ENCODE peak calls at places on chromosome 9, in eight cellular contexts. One of them, this sample, is unnamed. For H3K4me1, the result is how much of the 10 kb centered on the place peaks cover.

GRCh38 chr9:133747309-133747708 is 9.2 kb upstream of the SARDH start:
- DNase-seq in CD4-positive, alpha-beta memory T cell: no peak
- DNase-seq in uterus: no peak
- DNase-seq in DND-41: no peak
- DNase-seq in astrocyte: no peak
- DNase-seq in left ventricle myocardium inferior: no peak
- DNase-seq in cardiac muscle cell: peak
- DNase-seq in upper lobe of right lung: no peak
- DNase-seq in this sample: no peak

GRCh38 chr9:109109962-109110325 is 9.8 kb downstream of the TMEM245 start:
- DNase-seq in DND-41: no peak
- DNase-seq in astrocyte: peak
- DNase-seq in left ventricle myocardium inferior: no peak
- DNase-seq in cardiac muscle cell: peak
- DNase-seq in upper lobe of right lung: no peak
- DNase-seq in CD4-positive, alpha-beta memory T cell: no peak
- DNase-seq in uterus: no peak
- DNase-seq in this sample: no peak

GRCh38 chr9:111839387-111839786 is 44.6 kb upstream of the SHOC1 start:
- DNase-seq in CD4-positive, alpha-beta memory T cell: no peak
- DNase-seq in uterus: peak
- DNase-seq in astrocyte: no peak
- DNase-seq in DND-41: no peak
- DNase-seq in left ventricle myocardium inferior: no peak
- DNase-seq in cardiac muscle cell: peak
- DNase-seq in upper lobe of right lung: peak
- DNase-seq in this sample: no peak

GRCh38 chr9:126628146-126628545 is 14.4 kb downstream of the LMX1B start:
- DNase-seq in DND-41: no peak
- DNase-seq in CD4-positive, alpha-beta memory T cell: no peak
- DNase-seq in upper lobe of right lung: no peak
- DNase-seq in uterus: no peak
- DNase-seq in cardiac muscle cell: no peak
- DNase-seq in astrocyte: no peak
- DNase-seq in left ventricle myocardium inferior: no peak
- DNase-seq in this sample: no peak

GRCh38 chr9:86093788-86094555 is 5.4 kb downstream of the GOLM1 start:
- DNase-seq in upper lobe of right lung: peak
- DNase-seq in uterus: no peak
- DNase-seq in astrocyte: no peak
- DNase-seq in left ventricle myocardium inferior: no peak
- DNase-seq in DND-41: no peak
- DNase-seq in cardiac muscle cell: peak
- DNase-seq in CD4-positive, alpha-beta memory T cell: no peak
- DNase-seq in this sample: peak

GRCh38 chr9:119509291-119509905 is 140.2 kb upstream of the BRINP1 start:
- DNase-seq in CD4-positive, alpha-beta memory T cell: no peak
- DNase-seq in DND-41: no peak
- DNase-seq in astrocyte: no peak
- DNase-seq in upper lobe of right lung: no peak
- DNase-seq in cardiac muscle cell: no peak
- DNase-seq in uterus: no peak
- DNase-seq in left ventricle myocardium inferior: no peak
- DNase-seq in this sample: no peak

GRCh38 chr9:35269919-35270318 is 108.1 kb downstream of the UNC13B start:
- DNase-seq in uterus: no peak
- DNase-seq in left ventricle myocardium inferior: no peak
- DNase-seq in astrocyte: no peak
- DNase-seq in upper lobe of right lung: no peak
- DNase-seq in cardiac muscle cell: no peak
- DNase-seq in CD4-positive, alpha-beta memory T cell: no peak
- DNase-seq in DND-41: no peak
- DNase-seq in this sample: no peak

GRCh38 chr9:7172445-7173115 is 414.8 kb downstream of the KDM4C start:
- DNase-seq in CD4-positive, alpha-beta memory T cell: no peak
- DNase-seq in upper lobe of right lung: no peak
- DNase-seq in left ventricle myocardium inferior: no peak
- DNase-seq in uterus: no peak
- DNase-seq in DND-41: no peak
- DNase-seq in cardiac muscle cell: peak
- DNase-seq in astrocyte: peak
- DNase-seq in this sample: no peak

GRCh38 chr9:34651286-34651685 is 699 bp upstream of the IL11RA start:
- DNase-seq in upper lobe of right lung: no peak
- DNase-seq in CD4-positive, alpha-beta memory T cell: no peak
- DNase-seq in cardiac muscle cell: peak
- DNase-seq in left ventricle myocardium inferior: no peak
- DNase-seq in astrocyte: peak
- DNase-seq in uterus: peak
- DNase-seq in DND-41: no peak
- DNase-seq in this sample: peak

GRCh38 chr9:92489209-92489608 is 6.9 kb upstream of the ASPN start:
- DNase-seq in left ventricle myocardium inferior: no peak
- DNase-seq in cardiac muscle cell: no peak
- DNase-seq in astrocyte: peak
- DNase-seq in upper lobe of right lung: no peak
- DNase-seq in DND-41: no peak
- DNase-seq in CD4-positive, alpha-beta memory T cell: no peak
- DNase-seq in uterus: no peak
- DNase-seq in this sample: no peak

GRCh38 chr9:97388721-97389238 is 23.1 kb upstream of the TDRD7 start:
- DNase-seq in upper lobe of right lung: no peak
- DNase-seq in left ventricle myocardium inferior: no peak
- DNase-seq in astrocyte: no peak
- DNase-seq in DND-41: no peak
- DNase-seq in uterus: no peak
- DNase-seq in cardiac muscle cell: no peak
- DNase-seq in CD4-positive, alpha-beta memory T cell: no peak
- DNase-seq in this sample: no peak

GRCh38 chr9:126564716-126565115 is 49.0 kb upstream of the LMX1B start:
- DNase-seq in left ventricle myocardium inferior: no peak
- DNase-seq in astrocyte: no peak
- DNase-seq in cardiac muscle cell: no peak
- DNase-seq in CD4-positive, alpha-beta memory T cell: no peak
- DNase-seq in upper lobe of right lung: no peak
- DNase-seq in DND-41: no peak
- DNase-seq in uterus: no peak
- DNase-seq in this sample: no peak

GRCh38 chr9:114908104-114908621 is 22.2 kb downstream of the TNFSF8 start:
- DNase-seq in cardiac muscle cell: no peak
- DNase-seq in astrocyte: peak
- DNase-seq in uterus: no peak
- DNase-seq in CD4-positive, alpha-beta memory T cell: no peak
- DNase-seq in upper lobe of right lung: no peak
- DNase-seq in DND-41: peak
- DNase-seq in left ventricle myocardium inferior: no peak
- DNase-seq in this sample: no peak

GRCh38 chr9:127033784-127034183 is 88.7 kb downstream of the ANGPTL2 start:
- DNase-seq in astrocyte: peak
- DNase-seq in upper lobe of right lung: no peak
- DNase-seq in CD4-positive, alpha-beta memory T cell: no peak
- DNase-seq in DND-41: no peak
- DNase-seq in cardiac muscle cell: peak
- DNase-seq in left ventricle myocardium inferior: no peak
- DNase-seq in uterus: no peak
- DNase-seq in this sample: no peak

DNA sequence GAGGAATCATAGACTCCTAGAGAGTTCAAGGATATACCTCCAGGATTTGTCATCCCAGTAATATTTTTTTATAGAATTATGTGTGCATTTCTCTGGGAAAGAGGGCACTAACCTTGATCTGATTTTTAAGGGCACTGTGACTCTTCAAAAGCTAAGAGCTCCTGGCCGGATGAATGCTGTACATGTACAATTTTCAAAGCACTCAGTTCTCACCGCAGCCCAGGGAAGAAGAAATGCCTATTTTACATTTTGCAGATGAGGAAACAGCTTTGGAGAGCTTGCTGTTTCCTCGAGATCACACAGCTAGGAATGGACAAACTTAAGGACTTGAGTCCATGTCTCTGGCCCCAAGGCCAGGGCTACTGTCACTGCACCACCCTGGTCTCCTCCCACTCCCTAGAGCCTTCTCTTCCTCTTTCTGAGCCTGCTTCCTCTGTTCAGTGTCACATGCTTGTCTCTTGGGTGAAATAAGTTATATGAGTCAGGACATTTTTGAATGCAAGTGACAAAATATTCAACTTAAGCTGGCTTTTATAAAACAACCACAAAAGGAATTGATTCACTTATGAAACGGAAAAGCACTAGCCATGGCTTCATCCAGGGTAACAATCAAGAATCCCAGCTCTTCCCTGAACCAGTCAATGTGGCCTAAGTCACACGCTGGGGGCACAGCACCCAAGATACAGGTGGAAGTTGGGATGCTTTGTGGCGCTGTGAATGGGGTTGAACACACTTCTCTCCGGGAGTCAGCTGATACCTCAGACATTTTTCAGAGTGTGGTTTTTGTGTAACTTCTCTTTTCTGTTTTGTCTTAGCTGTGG is 45.6 kb upstream of the TGFBR1 start:
- DNase-seq in left ventricle myocardium inferior: peak
- DNase-seq in DND-41: peak
- DNase-seq in uterus: no peak
- DNase-seq in astrocyte: no peak
- DNase-seq in CD4-positive, alpha-beta memory T cell: no peak
- DNase-seq in upper lobe of right lung: no peak
- DNase-seq in cardiac muscle cell: no peak
- DNase-seq in this sample: no peak
- H3K4me1 ChIP-seq in left ventricle myocardium inferior: under half
- H3K4me1 ChIP-seq in DND-41: under half
- H3K4me1 ChIP-seq in uterus: under half
- H3K4me1 ChIP-seq in astrocyte: half or more
- H3K4me1 ChIP-seq in CD4-positive, alpha-beta memory T cell: half or more
- H3K4me1 ChIP-seq in upper lobe of right lung: under half
- H3K4me1 ChIP-seq in cardiac muscle cell: under half
- H3K4me1 ChIP-seq in this sample: under half

GRCh38 chr9:117491491-117491890 is 76.6 kb upstream of the ASTN2 start:
- DNase-seq in CD4-positive, alpha-beta memory T cell: no peak
- DNase-seq in uterus: no peak
- DNase-seq in upper lobe of right lung: no peak
- DNase-seq in left ventricle myocardium inferior: no peak
- DNase-seq in cardiac muscle cell: no peak
- DNase-seq in DND-41: no peak
- DNase-seq in astrocyte: no peak
- DNase-seq in this sample: peak
- H3K4me1 ChIP-seq in CD4-positive, alpha-beta memory T cell: under half
- H3K4me1 ChIP-seq in uterus: under half
- H3K4me1 ChIP-seq in upper lobe of right lung: under half
- H3K4me1 ChIP-seq in left ventricle myocardium inferior: under half
- H3K4me1 ChIP-seq in cardiac muscle cell: under half
- H3K4me1 ChIP-seq in DND-41: half or more
- H3K4me1 ChIP-seq in astrocyte: under half
- H3K4me1 ChIP-seq in this sample: under half

DNA sequence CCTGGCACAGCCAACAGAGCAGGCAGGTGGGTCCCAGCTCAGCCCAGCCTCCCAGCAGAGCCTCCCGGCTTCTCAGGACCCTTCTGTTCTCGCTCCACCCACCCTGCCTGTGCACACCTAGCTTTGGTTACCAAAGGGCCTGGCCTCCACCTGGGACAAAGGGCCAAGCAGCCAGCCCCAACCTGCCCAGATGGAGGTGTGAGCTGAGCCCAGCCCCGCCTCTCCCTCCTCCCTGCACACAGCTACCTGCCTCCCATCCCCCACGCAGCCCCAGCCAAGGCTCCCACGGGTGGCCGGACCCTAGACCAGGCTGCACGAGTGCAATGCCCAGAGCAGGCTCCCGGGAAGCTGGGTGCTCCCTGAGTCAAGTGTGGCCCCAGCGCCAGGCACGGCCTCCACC is 5.6 kb downstream of the TPRN start:
- DNase-seq in uterus: no peak
- DNase-seq in DND-41: no peak
- DNase-seq in cardiac muscle cell: no peak
- DNase-seq in left ventricle myocardium inferior: no peak
- DNase-seq in astrocyte: no peak
- DNase-seq in upper lobe of right lung: no peak
- DNase-seq in CD4-positive, alpha-beta memory T cell: no peak
- DNase-seq in this sample: peak
- H3K4me1 ChIP-seq in uterus: under half
- H3K4me1 ChIP-seq in DND-41: under half
- H3K4me1 ChIP-seq in cardiac muscle cell: under half
- H3K4me1 ChIP-seq in left ventricle myocardium inferior: half or more
- H3K4me1 ChIP-seq in astrocyte: under half
- H3K4me1 ChIP-seq in upper lobe of right lung: under half
- H3K4me1 ChIP-seq in CD4-positive, alpha-beta memory T cell: under half
- H3K4me1 ChIP-seq in this sample: half or more

DNA sequence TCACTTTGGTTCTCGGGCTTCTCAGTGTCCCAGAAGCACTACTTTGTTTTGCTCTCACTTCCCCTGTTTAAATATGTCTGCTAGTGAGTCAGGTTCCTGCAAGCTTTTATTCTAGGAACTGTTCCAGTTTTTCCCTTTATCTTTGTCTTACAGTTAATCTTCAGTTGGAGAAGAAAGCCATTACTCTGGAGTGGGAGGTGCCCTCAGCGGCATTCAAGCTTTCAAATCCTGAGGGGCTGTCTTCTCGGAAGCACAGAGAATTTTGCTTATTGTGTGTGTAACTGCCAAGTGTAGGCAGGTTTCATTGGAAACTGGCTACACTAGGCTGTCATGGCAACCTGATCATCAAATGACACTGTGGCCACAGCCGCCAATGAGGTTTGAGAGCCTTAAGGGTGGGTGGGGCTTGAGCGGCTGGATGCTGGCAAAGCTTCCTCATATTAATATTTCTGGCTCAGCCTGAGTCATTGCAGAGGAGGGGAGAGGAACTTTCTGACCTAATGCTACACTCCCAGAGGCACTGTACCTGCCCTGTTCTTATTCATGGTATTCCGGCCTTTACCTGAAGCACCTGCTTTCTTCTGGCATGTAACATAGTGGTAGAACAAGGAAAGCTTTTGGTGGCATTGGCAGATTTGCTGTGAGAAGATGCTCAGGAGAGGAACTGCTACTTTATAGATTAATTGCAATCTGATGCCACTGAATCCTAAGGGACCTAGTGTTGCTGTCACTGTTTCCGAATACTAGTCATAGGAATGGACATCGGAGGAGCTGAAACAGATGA is 26.3 kb downstream of the SLC25A25 start:
- DNase-seq in uterus: peak
- DNase-seq in astrocyte: peak
- DNase-seq in CD4-positive, alpha-beta memory T cell: peak
- DNase-seq in DND-41: peak
- DNase-seq in upper lobe of right lung: peak
- DNase-seq in cardiac muscle cell: peak
- DNase-seq in left ventricle myocardium inferior: peak
- DNase-seq in this sample: peak
- H3K4me1 ChIP-seq in uterus: under half
- H3K4me1 ChIP-seq in astrocyte: half or more
- H3K4me1 ChIP-seq in CD4-positive, alpha-beta memory T cell: half or more
- H3K4me1 ChIP-seq in DND-41: half or more
- H3K4me1 ChIP-seq in upper lobe of right lung: half or more
- H3K4me1 ChIP-seq in cardiac muscle cell: under half
- H3K4me1 ChIP-seq in left ventricle myocardium inferior: half or more
- H3K4me1 ChIP-seq in this sample: under half

GRCh38 chr9:99057665-99058625 is 47.0 kb upstream of the TGFBR1 start:
- DNase-seq in CD4-positive, alpha-beta memory T cell: peak
- DNase-seq in cardiac muscle cell: peak
- DNase-seq in upper lobe of right lung: no peak
- DNase-seq in left ventricle myocardium inferior: no peak
- DNase-seq in uterus: no peak
- DNase-seq in DND-41: peak
- DNase-seq in astrocyte: peak
- DNase-seq in this sample: peak
- H3K4me1 ChIP-seq in CD4-positive, alpha-beta memory T cell: half or more
- H3K4me1 ChIP-seq in cardiac muscle cell: under half
- H3K4me1 ChIP-seq in upper lobe of right lung: under half
- H3K4me1 ChIP-seq in left ventricle myocardium inferior: under half
- H3K4me1 ChIP-seq in uterus: under half
- H3K4me1 ChIP-seq in DND-41: under half
- H3K4me1 ChIP-seq in astrocyte: half or more
- H3K4me1 ChIP-seq in this sample: under half

GRCh38 chr9:33142531-33142930 is 24.6 kb downstream of the B4GALT1 start:
- DNase-seq in upper lobe of right lung: no peak
- DNase-seq in left ventricle myocardium inferior: no peak
- DNase-seq in astrocyte: no peak
- DNase-seq in uterus: no peak
- DNase-seq in cardiac muscle cell: no peak
- DNase-seq in DND-41: no peak
- DNase-seq in CD4-positive, alpha-beta memory T cell: no peak
- DNase-seq in this sample: no peak
- H3K4me1 ChIP-seq in upper lobe of right lung: half or more
- H3K4me1 ChIP-seq in left ventricle myocardium inferior: half or more
- H3K4me1 ChIP-seq in astrocyte: under half
- H3K4me1 ChIP-seq in uterus: under half
- H3K4me1 ChIP-seq in cardiac muscle cell: under half
- H3K4me1 ChIP-seq in DND-41: under half
- H3K4me1 ChIP-seq in CD4-positive, alpha-beta memory T cell: half or more
- H3K4me1 ChIP-seq in this sample: under half

This sample was measured in mucosa of descending colon.